ENCODE peak calls at places on chromosomes 2 and 18, in five cellular contexts. D is spleen; V is IMR-90; H is cardiac muscle cell; B is CD8-positive, alpha-beta T cell. Q is an unnamed sample.

GRCh38 chr2:192886636-192887035 is 691.9 kb upstream of the TMEFF2 start:
- DNase-seq in D (no peak), V (no peak), H (no peak), B (no peak), Q (no peak)

GRCh38 chr2:202178342-202178958 is 59.9 kb downstream of the SUMO1 start:
- DNase-seq in D (no peak), V (peak; percentile 79), H (peak; percentile 84), B (peak; percentile 35), Q (no peak)

GRCh38 chr2:127423476-127423840 is 5.2 kb downstream of the PROC start:
- DNase-seq in D (no peak), V (no peak), H (no peak), B (no peak), Q (no peak)

GRCh38 chr18:48913201-48913600 is 37.6 kb downstream of the SMAD7 start:
- DNase-seq in D (peak; percentile 81), V (no peak), H (no peak), B (peak; percentile 54), Q (peak; percentile 54)

GRCh38 chr2:158735822-158736580 is 59.1 kb upstream of the DAPL1 start:
- DNase-seq in D (no peak), V (no peak), H (no peak), B (no peak), Q (no peak)

GRCh38 chr2:119011162-119011909 is 69.3 kb downstream of the MARCO start:
- DNase-seq in D (no peak), V (peak; percentile 5), H (peak; percentile 84), B (no peak), Q (peak; percentile 69)

GRCh38 chr2:240433973-240434727 is 1.3 kb upstream of the GPC1 start:
- DNase-seq in D (peak; percentile 78), V (peak; percentile 98), H (no peak), B (peak; percentile 16), Q (peak; percentile 86)

GRCh38 chr2:174794851-174795374 is 30.6 kb upstream of the CHRNA1 start:
- DNase-seq in D (no peak), V (peak; percentile 45), H (no peak), B (no peak), Q (no peak)

GRCh38 chr18:46412831-46413371 is 244.1 kb downstream of the LOXHD1 start:
- DNase-seq in D (no peak), V (no peak), H (peak; percentile 29), B (no peak), Q (no peak)

GRCh38 chr2:69911985-69912563 is 2.8 kb upstream of the MXD1 start:
- DNase-seq in D (no peak), V (peak; percentile 58), H (peak; percentile 59), B (no peak), Q (no peak)

GRCh38 chr2:120441351-120441700 is 95.4 kb downstream of the INHBB start:
- DNase-seq in D (peak; percentile 32), V (no peak), H (no peak), B (no peak), Q (no peak)

GRCh38 chr2:55169359-55169758 is 62.7 kb downstream of the CLHC1 start:
- DNase-seq in D (no peak), V (peak; percentile 37), H (no peak), B (no peak), Q (no peak)

GRCh38 chr2:160825433-160825832 is 331.8 kb upstream of the RBMS1 start:
- DNase-seq in D (no peak), V (no peak), H (no peak), B (no peak), Q (no peak)

GRCh38 chr2:231745303-231746038 is 35.6 kb downstream of the PDE6D start:
- DNase-seq in D (no peak), V (no peak), H (peak; percentile 23), B (no peak), Q (no peak)

GRCh38 chr2:22521620-22522019 is 863.4 kb upstream of the KLHL29 start:
- DNase-seq in D (no peak), V (no peak), H (no peak), B (no peak), Q (no peak)

GRCh38 chr2:137964859-137965459 is 686 bp downstream of the HNMT start:
- DNase-seq in D (no peak), V (no peak), H (no peak), B (no peak), Q (no peak)

GRCh38 chr2:236673126-236673822 is 103.6 kb downstream of the ACKR3 start:
- DNase-seq in D (no peak), V (no peak), H (no peak), B (no peak), Q (peak; percentile 59)

GRCh38 chr18:10215444-10215843 is 239.0 kb upstream of the APCDD1 start:
- DNase-seq in D (no peak), V (no peak), H (no peak), B (no peak), Q (no peak)

GRCh38 chr2:148936857-148937450 is 61.9 kb downstream of the KIF5C start:
- DNase-seq in D (no peak), V (no peak), H (no peak), B (no peak), Q (no peak)

GRCh38 chr2:7450188-7451156 is 533.3 kb downstream of the RNF144A start:
- DNase-seq in D (no peak), V (no peak), H (no peak), B (peak; percentile 80), Q (no peak)

GRCh38 chr2:238784671-238785527 is 63.0 kb upstream of the TWIST2 start:
- DNase-seq in D (no peak), V (peak; percentile 61), H (no peak), B (peak; percentile 48), Q (no peak)

GRCh38 chr2:150410809-150411208 is 76.7 kb downstream of the RND3 start:
- DNase-seq in D (no peak), V (peak; percentile 49), H (peak; percentile 84), B (no peak), Q (no peak)
- H3K27ac ChIP-seq in D (no peak overlapping the region), V (no peak overlapping the region), H (no peak overlapping the region), B (no peak overlapping the region), Q (no peak overlapping the region)

DNA sequence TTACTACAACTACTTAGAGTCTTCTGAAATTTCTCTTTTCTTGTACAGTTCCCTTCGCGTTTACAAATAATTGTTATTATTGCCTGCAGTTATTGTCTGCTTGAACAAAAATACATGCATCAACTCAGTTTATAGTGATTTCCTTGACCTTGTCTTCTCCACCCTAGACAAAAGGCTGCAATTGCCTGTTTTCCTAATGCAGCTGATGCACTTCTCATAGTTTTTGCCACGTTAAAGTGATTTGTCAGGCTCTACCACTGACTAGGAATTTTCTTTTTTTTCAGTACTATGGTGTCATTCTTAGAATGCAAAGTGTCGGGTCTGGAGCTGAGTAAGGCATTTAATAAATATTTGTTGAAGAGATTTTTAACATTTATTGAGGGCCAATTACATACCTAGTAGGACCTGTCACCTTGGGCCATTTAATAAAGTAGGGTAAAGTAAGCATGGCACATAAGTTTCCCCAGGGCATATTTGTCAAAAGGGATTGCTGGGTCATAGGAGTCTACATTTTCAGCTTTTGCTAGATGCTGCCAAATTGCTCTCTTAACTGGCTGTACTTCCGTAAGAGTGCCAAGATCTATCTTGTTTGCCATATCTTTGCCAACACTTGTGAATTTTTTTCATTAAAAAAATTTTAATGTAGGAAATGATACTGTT is 24.1 kb downstream of the ACSL3 start:
- DNase-seq in D (no peak), V (no peak), H (no peak), B (no peak), Q (no peak)
- H3K27ac ChIP-seq in D (no peak overlapping the region), V (no peak overlapping the region), H (peak overlapping the region; percentile 83), B (no peak overlapping the region), Q (no peak overlapping the region)

DNA sequence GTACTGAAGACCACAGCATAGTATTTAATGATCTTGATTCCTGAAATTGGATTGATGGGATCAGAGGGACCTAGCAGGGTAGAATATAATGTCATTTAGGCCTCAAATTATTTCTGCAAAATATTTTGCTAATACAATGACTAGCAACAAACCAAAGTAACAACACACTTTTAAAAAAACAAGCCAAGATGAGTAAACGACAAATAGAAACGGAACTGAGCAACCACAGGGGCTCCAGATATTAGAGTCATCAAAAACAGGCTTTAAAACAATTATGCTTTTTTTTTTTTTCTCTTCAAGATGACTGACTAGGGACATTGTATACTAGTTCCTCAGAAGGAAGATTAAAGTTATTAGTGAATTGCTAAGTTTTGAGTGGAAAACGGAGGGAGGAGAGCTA is 447.1 kb upstream of the MMADHC start:
- DNase-seq in D (no peak), V (no peak), H (no peak), B (no peak), Q (no peak)
- H3K27ac ChIP-seq in D (no peak overlapping the region), V (no peak overlapping the region), H (no peak overlapping the region), B (no peak overlapping the region), Q (no peak overlapping the region)

DNA sequence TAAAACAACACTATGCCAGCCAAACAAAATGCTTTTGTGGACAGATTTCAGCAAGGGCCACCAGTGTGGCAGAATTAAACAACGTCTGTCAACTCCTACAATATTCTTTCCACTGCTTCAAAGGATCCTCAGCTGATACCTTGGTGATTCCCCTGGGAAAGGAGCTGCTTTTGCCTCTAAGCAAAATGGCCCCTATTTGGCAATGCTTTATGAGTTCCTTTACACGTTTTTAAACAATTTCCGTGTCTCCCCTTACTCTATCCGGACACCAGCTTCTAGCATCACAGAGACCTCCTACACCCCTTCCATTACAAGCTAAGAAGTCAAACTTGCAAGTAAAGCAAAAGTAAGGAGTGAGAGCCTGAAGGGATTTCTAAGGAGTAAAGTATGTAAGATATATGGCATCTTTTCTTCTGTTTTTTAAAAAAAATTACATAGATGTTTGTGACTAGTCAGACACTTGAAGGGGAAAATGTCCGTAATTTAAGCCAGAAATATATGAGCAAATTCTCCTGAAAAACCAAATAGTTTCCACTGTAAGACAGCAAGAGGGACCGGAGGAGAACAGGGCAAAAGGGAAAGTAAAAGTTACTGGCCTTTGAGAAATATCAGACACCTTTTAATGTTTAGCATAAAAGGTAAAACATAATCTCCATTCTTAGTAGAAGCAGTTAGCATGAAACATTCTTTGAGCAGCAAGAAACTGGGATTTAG is 1.9 kb downstream of the SOS1 start:
- DNase-seq in D (no peak), V (no peak), H (no peak), B (no peak), Q (no peak)
- H3K27ac ChIP-seq in D (peak overlapping the region; percentile 97), V (peak overlapping the region; percentile 1), H (peak overlapping the region; percentile 98), B (peak overlapping the region; percentile 56), Q (no peak overlapping the region)

DNA sequence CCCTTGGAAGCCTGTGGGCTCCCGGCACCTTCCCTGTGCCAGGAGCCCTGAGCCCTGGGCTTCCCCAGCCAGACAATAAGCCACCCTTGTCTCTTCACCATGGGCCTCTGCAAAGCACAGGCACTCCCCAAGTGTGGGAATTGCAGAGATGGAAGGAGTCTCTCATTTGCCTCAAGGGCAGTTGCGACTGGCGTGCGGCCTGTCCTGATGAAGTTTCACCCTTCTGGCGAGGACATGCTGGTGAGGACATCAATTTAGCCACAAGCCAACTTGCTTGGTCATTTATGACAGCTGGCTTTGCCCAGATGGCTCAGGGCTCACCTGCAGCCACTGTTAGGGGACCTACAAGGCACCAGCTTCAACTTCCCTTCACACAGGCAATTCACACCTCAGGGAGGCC is 180.2 kb downstream of the ANAPC1 start:
- DNase-seq in D (no peak), V (no peak), H (no peak), B (no peak), Q (no peak)
- H3K27ac ChIP-seq in D (no peak overlapping the region), V (no peak overlapping the region), H (no peak overlapping the region), B (no peak overlapping the region), Q (no peak overlapping the region)